ENCODE peak calls at places on chromosomes 4 and X, in eight cellular contexts. F is left cardiac atrium, D is iris pigment epithelial cell, Q is glutamatergic neuron, U is body of pancreas, V is AG10803, X is NB4, I is midbrain. A is an unnamed sample.

GRCh38 chr4:82201805-82202636 is 171.8 kb downstream of the HNRNPD start:
- DNase-seq in Q (peak), D (peak), U (peak), X (peak), F (peak), V (peak), I (peak), A (no peak)

GRCh38 chr4:150315175-150315574 is 236.9 kb downstream of the DCLK2 start:
- DNase-seq in U (no peak), X (no peak), D (no peak), F (no peak), I (no peak), Q (no peak), V (peak), A (no peak)

GRCh38 chr4:22874334-22874912 is 181.7 kb downstream of the GBA3 start:
- DNase-seq in X (no peak), Q (no peak), I (no peak), V (no peak), D (no peak), F (no peak), U (no peak), A (no peak)

GRCh38 chrX:13937370-13938052 is 92.2 kb downstream of the GEMIN8 start:
- DNase-seq in Q (no peak), F (no peak), X (peak), U (no peak), I (no peak), V (peak), D (peak), A (peak)

GRCh38 chr4:41598580-41598979 is 60.6 kb downstream of the LIMCH1 start:
- DNase-seq in F (no peak), X (no peak), I (no peak), Q (no peak), D (peak), V (no peak), U (no peak), A (no peak)

GRCh38 chr4:130306566-130306965 is 1210.6 kb downstream of the C4orf33 start:
- DNase-seq in I (no peak), V (no peak), F (no peak), U (no peak), Q (peak), D (no peak), X (peak), A (no peak)

GRCh38 chrX:150199181-150199580 is 163.9 kb upstream of the MAMLD1 start:
- DNase-seq in U (no peak), Q (no peak), F (no peak), X (no peak), V (no peak), I (no peak), D (no peak), A (no peak)

GRCh38 chr4:148926861-148927260 is 484.6 kb upstream of the NR3C2 start:
- DNase-seq in X (no peak), F (peak), D (peak), Q (no peak), V (peak), U (peak), I (no peak), A (no peak)

GRCh38 chr4:183838987-183839712 is 66.0 kb upstream of the STOX2 start:
- DNase-seq in U (no peak), F (no peak), Q (no peak), X (peak), D (peak), V (no peak), I (peak), A (no peak)